ENCODE peak calls at places on chromosomes 6 and 20, in seven cellular contexts. M is HEK293T; R is ACHN; K is EH; D is GOT3; Q is LNCaP clone FGC; Y is activated CD8-positive, alpha-beta memory T cell treated with anti-CD3 and anti-CD28 coated beads, Interleukin-2, amount 50 U/mL, for 4 hours. O is an unnamed sample.

GRCh38 chr6:16200231-16200941 is 38.0 kb upstream of the GMPR start:
- DNase-seq in M (no peak), R (no peak), K (peak; percentile 18), D (no peak), Q (no peak), Y (no peak), O (no peak)

GRCh38 chr6:143449731-143450452 is 603 bp downstream of the ADAT2 start:
- DNase-seq in M (peak; percentile 14), R (peak; percentile 18), K (peak; percentile 4), D (no peak), Q (no peak), Y (peak; percentile 22), O (peak; percentile 79)

GRCh38 chr6:165645919-165646318 is 17.1 kb downstream of the PDE10A start:
- DNase-seq in M (no peak), R (no peak), K (no peak), D (no peak), Q (no peak), Y (no peak), O (no peak)

GRCh38 chr6:107493158-107494057 is 3.5 kb downstream of the SOBP start:
- DNase-seq in M (peak; percentile 55), R (no peak), K (no peak), D (no peak), Q (no peak), Y (no peak), O (peak; percentile 42)

GRCh38 chr20:11919046-11919445 is 1.4 kb downstream of the BTBD3 start:
- DNase-seq in M (no peak), R (no peak), K (no peak), D (no peak), Q (no peak), Y (no peak), O (peak; percentile 10)

GRCh38 chr20:47272893-47273590 is 83.5 kb downstream of the ZMYND8 start:
- DNase-seq in M (peak; percentile 66), R (peak; percentile 68), K (peak; percentile 74), D (no peak), Q (no peak), Y (peak; percentile 39), O (peak; percentile 87)

GRCh38 chr6:157760589-157761330 is 62.3 kb upstream of the SNX9 start:
- DNase-seq in M (no peak), R (peak; percentile 60), K (peak; percentile 93), D (no peak), Q (no peak), Y (peak; percentile 53), O (no peak)

GRCh38 chr20:58466729-58467571 is 48.2 kb downstream of the APCDD1L start:
- DNase-seq in M (no peak), R (no peak), K (no peak), D (no peak), Q (no peak), Y (no peak), O (no peak)

GRCh38 chr6:89022747-89023289 is 57.7 kb upstream of the PNRC1 start:
- DNase-seq in M (no peak), R (peak; percentile 8), K (peak; percentile 34), D (no peak), Q (peak; percentile 18), Y (no peak), O (no peak)

GRCh38 chr20:8020314-8021079 is 936 bp upstream of the TMX4 start:
- DNase-seq in M (no peak), R (no peak), K (peak; percentile 43), D (no peak), Q (no peak), Y (no peak), O (peak; percentile 88)

GRCh38 chr20:58515240-58516212 is at the start of gene APCDD1L:
- DNase-seq in M (no peak), R (peak; percentile 43), K (peak; percentile 78), D (no peak), Q (no peak), Y (no peak), O (no peak)

GRCh38 chr6:83065511-83066192 is at the start of gene UBE3D:
- DNase-seq in M (peak; percentile 89), R (peak; percentile 76), K (peak; percentile 79), D (peak; percentile 58), Q (peak; percentile 35), Y (peak; percentile 94), O (peak; percentile 91)

GRCh38 chr6:169997930-169998218 is 246.5 kb downstream of the ERMARD start:
- DNase-seq in M (no peak), R (no peak), K (no peak), D (no peak), Q (no peak), Y (no peak), O (no peak)

GRCh38 chr20:37452236-37452635 is 68.8 kb upstream of the NNAT start:
- DNase-seq in M (no peak), R (no peak), K (no peak), D (no peak), Q (no peak), Y (no peak), O (no peak)

GRCh38 chr20:37902504-37903313 is at the start of gene VSTM2L:
- DNase-seq in M (peak; percentile 57), R (peak; percentile 32), K (peak; percentile 54), D (peak; percentile 24), Q (peak; percentile 11), Y (no peak), O (no peak)

GRCh38 chr6:165308926-165309731 is at the start of gene C6orf118:
- DNase-seq in M (peak; percentile 88), R (peak; percentile 78), K (no peak), D (no peak), Q (no peak), Y (no peak), O (peak; percentile 7)

GRCh38 chr20:36666181-36666740 is 20.3 kb upstream of the SLA2 start:
- DNase-seq in M (no peak), R (peak; percentile 8), K (peak; percentile 37), D (no peak), Q (no peak), Y (no peak), O (peak; percentile 34)

GRCh38 chr6:33802186-33803061 is 1.4 kb downstream of the MLN start:
- DNase-seq in M (no peak), R (no peak), K (peak; percentile 48), D (no peak), Q (no peak), Y (no peak), O (no peak)

GRCh38 chr6:84432616-84433015 is 205.2 kb upstream of the CEP162 start:
- DNase-seq in M (no peak), R (no peak), K (no peak), D (no peak), Q (no peak), Y (no peak), O (no peak)

GRCh38 chr6:57242505-57242904 is 20.4 kb upstream of the RAB23 start:
- DNase-seq in M (peak; percentile 21), R (no peak), K (peak; percentile 97), D (peak; percentile 4), Q (no peak), Y (no peak), O (no peak)

GRCh38 chr20:15075586-15075985 is 738.2 kb upstream of the FLRT3 start:
- DNase-seq in M (no peak), R (no peak), K (no peak), D (no peak), Q (no peak), Y (no peak), O (no peak)

GRCh38 chr6:6003334-6004146 is 3.2 kb downstream of the NRN1 start:
- DNase-seq in M (peak; percentile 44), R (no peak), K (no peak), D (no peak), Q (no peak), Y (peak; percentile 21), O (no peak)

GRCh38 chr6:72464791-72465691 is 156.8 kb upstream of the KCNQ5 start:
- DNase-seq in M (no peak), R (peak; percentile 30), K (peak; percentile 69), D (no peak), Q (no peak), Y (no peak), O (no peak)

GRCh38 chr6:32689531-32690505 is 23.4 kb upstream of the HLA-DQB1 start:
- DNase-seq in M (no peak), R (no peak), K (no peak), D (no peak), Q (no peak), Y (no peak), O (peak; percentile 72)

GRCh38 chr6:90468080-90468479 is 118.8 kb downstream of the MAP3K7 start:
- DNase-seq in M (no peak), R (peak; percentile 14), K (peak; percentile 15), D (no peak), Q (no peak), Y (no peak), O (no peak)